ENCODE peak calls at places on chromosome 6, in seven cellular contexts. N is left cardiac atrium; R is neural crest cell; V is cardiac fibroblast; F is AG09319; W is body of pancreas; Y is activated T-helper 9 cell treated with anti-CD3 and anti-CD28 coated beads, Interleukin-2, amount 50 U/mL, for 16 hours. B is an unnamed sample.

GRCh38 chr6:87919001-87919400 is 128.6 kb upstream of the SPACA1 start:
- DNase-seq in N (no peak), R (no peak), V (no peak), F (no peak), W (no peak), Y (no peak), B (no peak)

GRCh38 chr6:119256978-119257462 is 92.5 kb downstream of the MAN1A1 start:
- DNase-seq in N (no peak), R (no peak), V (no peak), F (no peak), W (no peak), Y (no peak), B (no peak)

GRCh38 chr6:165884813-165885765 is 222.0 kb upstream of the PDE10A start:
- DNase-seq in N (peak), R (peak), V (peak), F (peak), W (peak), Y (peak), B (peak)

GRCh38 chr6:149586149-149586548 is 20.0 kb downstream of the GINM1 start:
- DNase-seq in N (no peak), R (no peak), V (no peak), F (no peak), W (no peak), Y (no peak), B (no peak)

GRCh38 chr6:28269492-28269891 is 2.5 kb downstream of the ZSCAN26 start:
- DNase-seq in N (no peak), R (no peak), V (peak), F (no peak), W (no peak), Y (no peak), B (no peak)

GRCh38 chr6:125867483-125867935 is 76.7 kb downstream of the NCOA7 start:
- DNase-seq in N (no peak), R (no peak), V (peak), F (peak), W (no peak), Y (no peak), B (peak)

GRCh38 chr6:131532476-131533108 is 40.4 kb upstream of the ARG1 start:
- DNase-seq in N (no peak), R (no peak), V (no peak), F (no peak), W (no peak), Y (peak), B (no peak)

GRCh38 chr6:29980501-29980900 is 38.2 kb downstream of the HLA-A start:
- DNase-seq in N (no peak), R (no peak), V (no peak), F (no peak), W (no peak), Y (no peak), B (no peak)

GRCh38 chr6:24775520-24776058 is 852 bp downstream of the GMNN start:
- DNase-seq in N (no peak), R (no peak), V (peak), F (no peak), W (peak), Y (peak), B (no peak)

GRCh38 chr6:36360241-36361054 is 23.8 kb upstream of the BNIP5 start:
- DNase-seq in N (peak), R (peak), V (peak), F (peak), W (peak), Y (peak), B (peak)

GRCh38 chr6:42978487-42978792 is 541 bp downstream of the PEX6 start:
- DNase-seq in N (no peak), R (peak), V (no peak), F (no peak), W (peak), Y (peak), B (peak)

GRCh38 chr6:141035312-141036058 is 1097.2 kb upstream of the GJE1 start:
- DNase-seq in N (no peak), R (no peak), V (no peak), F (no peak), W (no peak), Y (no peak), B (no peak)

GRCh38 chr6:168192901-168193815 is 114.1 kb upstream of the FRMD1 start:
- DNase-seq in N (no peak), R (no peak), V (no peak), F (no peak), W (no peak), Y (no peak), B (no peak)

GRCh38 chr6:53752856-53753255 is 41.9 kb upstream of the LRRC1 start:
- DNase-seq in N (no peak), R (no peak), V (peak), F (no peak), W (no peak), Y (no peak), B (no peak)

GRCh38 chr6:121592955-121593665 is 157.7 kb downstream of the GJA1 start:
- DNase-seq in N (no peak), R (no peak), V (peak), F (no peak), W (peak), Y (no peak), B (no peak)

GRCh38 chr6:160462551-160463109 is 114.5 kb downstream of the SLC22A3 start:
- DNase-seq in N (no peak), R (no peak), V (peak), F (no peak), W (peak), Y (peak), B (no peak)

GRCh38 chr6:82183642-82184282 is 63.8 kb downstream of the IBTK start:
- DNase-seq in N (no peak), R (no peak), V (no peak), F (no peak), W (no peak), Y (no peak), B (no peak)

GRCh38 chr6:55713411-55713810 is 134.4 kb upstream of the HMGCLL1 start:
- DNase-seq in N (no peak), R (no peak), V (no peak), F (peak), W (no peak), Y (no peak), B (no peak)

GRCh38 chr6:72553531-72554202 is 68.2 kb upstream of the KCNQ5 start:
- DNase-seq in N (no peak), R (no peak), V (peak), F (peak), W (no peak), Y (no peak), B (no peak)

GRCh38 chr6:153090241-153090930 is 40.7 kb downstream of the RGS17 start:
- DNase-seq in N (no peak), R (no peak), V (peak), F (no peak), W (no peak), Y (no peak), B (no peak)

GRCh38 chr6:29776684-29777083 is 50.9 kb upstream of the HLA-G start:
- DNase-seq in N (no peak), R (no peak), V (no peak), F (no peak), W (no peak), Y (no peak), B (no peak)

GRCh38 chr6:122838060-122838780 is 49.2 kb downstream of the SMPDL3A start:
- DNase-seq in N (no peak), R (no peak), V (peak), F (peak), W (peak), Y (no peak), B (no peak)

GRCh38 chr6:15247750-15248450 is 2.0 kb downstream of the JARID2 start:
- DNase-seq in N (peak), R (peak), V (peak), F (no peak), W (peak), Y (peak), B (peak)

GRCh38 chr6:160309718-160310117 is 38.5 kb upstream of the SLC22A3 start:
- DNase-seq in N (no peak), R (no peak), V (no peak), F (no peak), W (no peak), Y (no peak), B (no peak)

GRCh38 chr6:84618836-84619235 is 145.6 kb downstream of the TBX18 start:
- DNase-seq in N (no peak), R (no peak), V (peak), F (no peak), W (no peak), Y (no peak), B (no peak)

GRCh38 chr6:87391334-87391733 is 16.4 kb upstream of the CFAP206 start:
- DNase-seq in N (no peak), R (peak), V (peak), F (no peak), W (no peak), Y (no peak), B (no peak)

GRCh38 chr6:159252955-159253508 is 83.8 kb downstream of the FNDC1 start:
- DNase-seq in N (no peak), R (peak), V (peak), F (no peak), W (peak), Y (no peak), B (no peak)

GRCh38 chr6:30127238-30128093 is 8.5 kb upstream of the TRIM40 start:
- DNase-seq in N (no peak), R (no peak), V (no peak), F (no peak), W (no peak), Y (no peak), B (no peak)

GRCh38 chr6:37049990-37050853 is 44.8 kb downstream of the FGD2 start:
- DNase-seq in N (peak), R (no peak), V (no peak), F (no peak), W (peak), Y (peak), B (no peak)

GRCh38 chr6:133768656-133769295 is 120.1 kb upstream of the TCF21 start:
- DNase-seq in N (peak), R (no peak), V (peak), F (no peak), W (peak), Y (no peak), B (no peak)

GRCh38 chr6:35242906-35243305 is 16.6 kb upstream of the ZNF76 start:
- DNase-seq in N (no peak), R (no peak), V (no peak), F (no peak), W (no peak), Y (no peak), B (no peak)

GRCh38 chr6:12009904-12010634 is 2.0 kb upstream of the HIVEP1 start:
- DNase-seq in N (no peak), R (no peak), V (peak), F (no peak), W (no peak), Y (no peak), B (no peak)

GRCh38 chr6:140744648-140745320 is 1370.3 kb upstream of the CITED2 start:
- DNase-seq in N (no peak), R (no peak), V (peak), F (peak), W (peak), Y (no peak), B (no peak)

GRCh38 chr6:5204340-5204739 is 56.4 kb downstream of the LYRM4 start:
- DNase-seq in N (no peak), R (no peak), V (no peak), F (no peak), W (no peak), Y (no peak), B (no peak)

GRCh38 chr6:9315966-9316650 is 880.8 kb upstream of the SLC35B3 start:
- DNase-seq in N (no peak), R (no peak), V (no peak), F (no peak), W (no peak), Y (no peak), B (no peak)

B was measured in lower leg skin.